ENCODE peak calls at places on chromosome 1, in ten cellular contexts. One of them, this sample, is unnamed.

GRCh38 chr1:75969550-75969949 is 37.3 kb upstream of the ASB17 start:
- DNase-seq in stimulated activated CD4-positive, alpha-beta T cell treated with anti-CD3 and anti-CD28 coated beads, TNF-alpha, amount 100 ng/mL, for 4 hours: no peak
- DNase-seq in SW 1271: no peak
- DNase-seq in GM04504: no peak
- DNase-seq in globus pallidus: no peak
- DNase-seq in HEK293T: no peak
- DNase-seq in OCI-LY7: no peak
- DNase-seq in Daoy: peak
- DNase-seq in mammary epithelial cell: peak
- DNase-seq in COR-L47: no peak
- DNase-seq in this sample: no peak

GRCh38 chr1:160844447-160845232 is 18.0 kb downstream of the CD244 start:
- DNase-seq in COR-L47: no peak
- DNase-seq in stimulated activated CD4-positive, alpha-beta T cell treated with anti-CD3 and anti-CD28 coated beads, TNF-alpha, amount 100 ng/mL, for 4 hours: no peak
- DNase-seq in GM04504: no peak
- DNase-seq in Daoy: peak
- DNase-seq in HEK293T: no peak
- DNase-seq in OCI-LY7: no peak
- DNase-seq in globus pallidus: no peak
- DNase-seq in SW 1271: no peak
- DNase-seq in mammary epithelial cell: peak
- DNase-seq in this sample: no peak

GRCh38 chr1:204694145-204694544 is 8.6 kb upstream of the LRRN2 start:
- DNase-seq in stimulated activated CD4-positive, alpha-beta T cell treated with anti-CD3 and anti-CD28 coated beads, TNF-alpha, amount 100 ng/mL, for 4 hours: no peak
- DNase-seq in SW 1271: no peak
- DNase-seq in Daoy: no peak
- DNase-seq in GM04504: no peak
- DNase-seq in HEK293T: no peak
- DNase-seq in COR-L47: no peak
- DNase-seq in OCI-LY7: no peak
- DNase-seq in globus pallidus: no peak
- DNase-seq in mammary epithelial cell: no peak
- DNase-seq in this sample: no peak

GRCh38 chr1:200780545-200781444 is 42.1 kb downstream of the CAMSAP2 start:
- DNase-seq in globus pallidus: no peak
- DNase-seq in mammary epithelial cell: no peak
- DNase-seq in SW 1271: no peak
- DNase-seq in GM04504: peak
- DNase-seq in HEK293T: no peak
- DNase-seq in OCI-LY7: no peak
- DNase-seq in COR-L47: no peak
- DNase-seq in Daoy: no peak
- DNase-seq in stimulated activated CD4-positive, alpha-beta T cell treated with anti-CD3 and anti-CD28 coated beads, TNF-alpha, amount 100 ng/mL, for 4 hours: no peak
- DNase-seq in this sample: no peak

GRCh38 chr1:3170566-3171453 is 101.8 kb downstream of the PRDM16 start:
- DNase-seq in Daoy: peak
- DNase-seq in GM04504: no peak
- DNase-seq in stimulated activated CD4-positive, alpha-beta T cell treated with anti-CD3 and anti-CD28 coated beads, TNF-alpha, amount 100 ng/mL, for 4 hours: no peak
- DNase-seq in OCI-LY7: no peak
- DNase-seq in COR-L47: no peak
- DNase-seq in mammary epithelial cell: no peak
- DNase-seq in SW 1271: no peak
- DNase-seq in globus pallidus: peak
- DNase-seq in HEK293T: peak
- DNase-seq in this sample: no peak

GRCh38 chr1:226495716-226496115 is 52.8 kb upstream of the STUM start:
- DNase-seq in stimulated activated CD4-positive, alpha-beta T cell treated with anti-CD3 and anti-CD28 coated beads, TNF-alpha, amount 100 ng/mL, for 4 hours: no peak
- DNase-seq in GM04504: no peak
- DNase-seq in COR-L47: no peak
- DNase-seq in mammary epithelial cell: peak
- DNase-seq in HEK293T: no peak
- DNase-seq in OCI-LY7: no peak
- DNase-seq in globus pallidus: no peak
- DNase-seq in Daoy: no peak
- DNase-seq in SW 1271: no peak
- DNase-seq in this sample: no peak

GRCh38 chr1:41683681-41684500 is 199.4 kb upstream of the EDN2 start:
- DNase-seq in OCI-LY7: no peak
- DNase-seq in HEK293T: no peak
- DNase-seq in SW 1271: peak
- DNase-seq in mammary epithelial cell: no peak
- DNase-seq in stimulated activated CD4-positive, alpha-beta T cell treated with anti-CD3 and anti-CD28 coated beads, TNF-alpha, amount 100 ng/mL, for 4 hours: no peak
- DNase-seq in Daoy: peak
- DNase-seq in COR-L47: no peak
- DNase-seq in globus pallidus: no peak
- DNase-seq in GM04504: no peak
- DNase-seq in this sample: peak

GRCh38 chr1:180482425-180483275 is 19.7 kb downstream of the ACBD6 start:
- DNase-seq in globus pallidus: peak
- DNase-seq in COR-L47: peak
- DNase-seq in Daoy: peak
- DNase-seq in SW 1271: peak
- DNase-seq in HEK293T: peak
- DNase-seq in stimulated activated CD4-positive, alpha-beta T cell treated with anti-CD3 and anti-CD28 coated beads, TNF-alpha, amount 100 ng/mL, for 4 hours: no peak
- DNase-seq in GM04504: no peak
- DNase-seq in OCI-LY7: peak
- DNase-seq in mammary epithelial cell: peak
- DNase-seq in this sample: peak

GRCh38 chr1:100622037-100622436 is 84.1 kb downstream of the GPR88 start:
- DNase-seq in OCI-LY7: no peak
- DNase-seq in stimulated activated CD4-positive, alpha-beta T cell treated with anti-CD3 and anti-CD28 coated beads, TNF-alpha, amount 100 ng/mL, for 4 hours: no peak
- DNase-seq in HEK293T: peak
- DNase-seq in SW 1271: peak
- DNase-seq in globus pallidus: peak
- DNase-seq in COR-L47: no peak
- DNase-seq in Daoy: peak
- DNase-seq in GM04504: peak
- DNase-seq in mammary epithelial cell: peak
- DNase-seq in this sample: no peak

GRCh38 chr1:186503210-186503609 is 42.3 kb upstream of the PDC start:
- DNase-seq in globus pallidus: no peak
- DNase-seq in mammary epithelial cell: no peak
- DNase-seq in GM04504: no peak
- DNase-seq in HEK293T: no peak
- DNase-seq in Daoy: no peak
- DNase-seq in COR-L47: no peak
- DNase-seq in OCI-LY7: no peak
- DNase-seq in stimulated activated CD4-positive, alpha-beta T cell treated with anti-CD3 and anti-CD28 coated beads, TNF-alpha, amount 100 ng/mL, for 4 hours: no peak
- DNase-seq in SW 1271: no peak
- DNase-seq in this sample: no peak

GRCh38 chr1:204462229-204462561 is 32.4 kb downstream of the PIK3C2B start:
- DNase-seq in HEK293T: no peak
- DNase-seq in Daoy: no peak
- DNase-seq in stimulated activated CD4-positive, alpha-beta T cell treated with anti-CD3 and anti-CD28 coated beads, TNF-alpha, amount 100 ng/mL, for 4 hours: no peak
- DNase-seq in SW 1271: no peak
- DNase-seq in COR-L47: no peak
- DNase-seq in mammary epithelial cell: no peak
- DNase-seq in GM04504: no peak
- DNase-seq in globus pallidus: no peak
- DNase-seq in OCI-LY7: no peak
- DNase-seq in this sample: no peak

GRCh38 chr1:56577859-56578663 is 1.3 kb downstream of the PLPP3 start:
- DNase-seq in COR-L47: peak
- DNase-seq in globus pallidus: no peak
- DNase-seq in SW 1271: peak
- DNase-seq in Daoy: peak
- DNase-seq in OCI-LY7: peak
- DNase-seq in HEK293T: peak
- DNase-seq in GM04504: no peak
- DNase-seq in stimulated activated CD4-positive, alpha-beta T cell treated with anti-CD3 and anti-CD28 coated beads, TNF-alpha, amount 100 ng/mL, for 4 hours: no peak
- DNase-seq in mammary epithelial cell: peak
- DNase-seq in this sample: peak

GRCh38 chr1:87963566-87963965 is 634.9 kb downstream of the LMO4 start:
- DNase-seq in mammary epithelial cell: peak
- DNase-seq in SW 1271: no peak
- DNase-seq in OCI-LY7: no peak
- DNase-seq in stimulated activated CD4-positive, alpha-beta T cell treated with anti-CD3 and anti-CD28 coated beads, TNF-alpha, amount 100 ng/mL, for 4 hours: no peak
- DNase-seq in GM04504: no peak
- DNase-seq in HEK293T: no peak
- DNase-seq in COR-L47: no peak
- DNase-seq in globus pallidus: no peak
- DNase-seq in Daoy: no peak
- DNase-seq in this sample: no peak

GRCh38 chr1:19619697-19620384 is 24.3 kb upstream of the NBL1 start:
- DNase-seq in Daoy: no peak
- DNase-seq in COR-L47: no peak
- DNase-seq in globus pallidus: no peak
- DNase-seq in SW 1271: no peak
- DNase-seq in mammary epithelial cell: no peak
- DNase-seq in GM04504: no peak
- DNase-seq in HEK293T: no peak
- DNase-seq in stimulated activated CD4-positive, alpha-beta T cell treated with anti-CD3 and anti-CD28 coated beads, TNF-alpha, amount 100 ng/mL, for 4 hours: no peak
- DNase-seq in OCI-LY7: no peak
- DNase-seq in this sample: no peak

GRCh38 chr1:94532077-94532476 is 9.5 kb downstream of the F3 start:
- DNase-seq in SW 1271: no peak
- DNase-seq in Daoy: no peak
- DNase-seq in COR-L47: peak
- DNase-seq in stimulated activated CD4-positive, alpha-beta T cell treated with anti-CD3 and anti-CD28 coated beads, TNF-alpha, amount 100 ng/mL, for 4 hours: no peak
- DNase-seq in globus pallidus: no peak
- DNase-seq in GM04504: no peak
- DNase-seq in OCI-LY7: no peak
- DNase-seq in HEK293T: no peak
- DNase-seq in mammary epithelial cell: peak
- DNase-seq in this sample: no peak

GRCh38 chr1:58783090-58783992 is 506 bp downstream of the JUN start:
- DNase-seq in globus pallidus: peak
- DNase-seq in stimulated activated CD4-positive, alpha-beta T cell treated with anti-CD3 and anti-CD28 coated beads, TNF-alpha, amount 100 ng/mL, for 4 hours: peak
- DNase-seq in COR-L47: peak
- DNase-seq in HEK293T: peak
- DNase-seq in mammary epithelial cell: peak
- DNase-seq in GM04504: no peak
- DNase-seq in SW 1271: peak
- DNase-seq in Daoy: peak
- DNase-seq in OCI-LY7: peak
- DNase-seq in this sample: peak

GRCh38 chr1:225485991-225486530 is 58.2 kb upstream of the LBR start:
- DNase-seq in globus pallidus: no peak
- DNase-seq in Daoy: no peak
- DNase-seq in mammary epithelial cell: no peak
- DNase-seq in OCI-LY7: no peak
- DNase-seq in GM04504: no peak
- DNase-seq in HEK293T: no peak
- DNase-seq in SW 1271: no peak
- DNase-seq in stimulated activated CD4-positive, alpha-beta T cell treated with anti-CD3 and anti-CD28 coated beads, TNF-alpha, amount 100 ng/mL, for 4 hours: no peak
- DNase-seq in COR-L47: no peak
- DNase-seq in this sample: no peak

GRCh38 chr1:16396591-16396990 is 29.5 kb downstream of the SZRD1 start:
- DNase-seq in HEK293T: no peak
- DNase-seq in COR-L47: no peak
- DNase-seq in globus pallidus: no peak
- DNase-seq in SW 1271: no peak
- DNase-seq in GM04504: peak
- DNase-seq in stimulated activated CD4-positive, alpha-beta T cell treated with anti-CD3 and anti-CD28 coated beads, TNF-alpha, amount 100 ng/mL, for 4 hours: no peak
- DNase-seq in Daoy: peak
- DNase-seq in OCI-LY7: no peak
- DNase-seq in mammary epithelial cell: peak
- DNase-seq in this sample: no peak

GRCh38 chr1:29457496-29458368 is 221.4 kb downstream of the PTPRU start:
- DNase-seq in stimulated activated CD4-positive, alpha-beta T cell treated with anti-CD3 and anti-CD28 coated beads, TNF-alpha, amount 100 ng/mL, for 4 hours: no peak
- DNase-seq in mammary epithelial cell: no peak
- DNase-seq in HEK293T: no peak
- DNase-seq in COR-L47: no peak
- DNase-seq in GM04504: no peak
- DNase-seq in Daoy: no peak
- DNase-seq in SW 1271: no peak
- DNase-seq in OCI-LY7: no peak
- DNase-seq in globus pallidus: no peak
- DNase-seq in this sample: no peak

GRCh38 chr1:163877016-163877415 is 555.3 kb downstream of the NUF2 start:
- DNase-seq in HEK293T: no peak
- DNase-seq in COR-L47: no peak
- DNase-seq in mammary epithelial cell: no peak
- DNase-seq in SW 1271: no peak
- DNase-seq in globus pallidus: no peak
- DNase-seq in stimulated activated CD4-positive, alpha-beta T cell treated with anti-CD3 and anti-CD28 coated beads, TNF-alpha, amount 100 ng/mL, for 4 hours: no peak
- DNase-seq in OCI-LY7: no peak
- DNase-seq in GM04504: peak
- DNase-seq in Daoy: no peak
- DNase-seq in this sample: no peak

GRCh38 chr1:33985656-33986055 is 121.8 kb downstream of the HMGB4 start:
- DNase-seq in HEK293T: no peak
- DNase-seq in OCI-LY7: no peak
- DNase-seq in globus pallidus: no peak
- DNase-seq in GM04504: no peak
- DNase-seq in stimulated activated CD4-positive, alpha-beta T cell treated with anti-CD3 and anti-CD28 coated beads, TNF-alpha, amount 100 ng/mL, for 4 hours: no peak
- DNase-seq in Daoy: peak
- DNase-seq in SW 1271: no peak
- DNase-seq in mammary epithelial cell: no peak
- DNase-seq in COR-L47: no peak
- DNase-seq in this sample: no peak

GRCh38 chr1:219174672-219175564 is 1.2 kb downstream of the LYPLAL1 start:
- DNase-seq in HEK293T: no peak
- DNase-seq in mammary epithelial cell: peak
- DNase-seq in globus pallidus: peak
- DNase-seq in stimulated activated CD4-positive, alpha-beta T cell treated with anti-CD3 and anti-CD28 coated beads, TNF-alpha, amount 100 ng/mL, for 4 hours: no peak
- DNase-seq in GM04504: peak
- DNase-seq in COR-L47: no peak
- DNase-seq in OCI-LY7: peak
- DNase-seq in SW 1271: no peak
- DNase-seq in Daoy: peak
- DNase-seq in this sample: no peak

GRCh38 chr1:23394664-23395063 is 25.0 kb upstream of the ZNF436 start:
- DNase-seq in HEK293T: no peak
- DNase-seq in globus pallidus: no peak
- DNase-seq in mammary epithelial cell: no peak
- DNase-seq in COR-L47: no peak
- DNase-seq in GM04504: peak
- DNase-seq in stimulated activated CD4-positive, alpha-beta T cell treated with anti-CD3 and anti-CD28 coated beads, TNF-alpha, amount 100 ng/mL, for 4 hours: no peak
- DNase-seq in OCI-LY7: no peak
- DNase-seq in Daoy: peak
- DNase-seq in SW 1271: no peak
- DNase-seq in this sample: no peak

GRCh38 chr1:62285984-62286481 is 33.2 kb downstream of the KANK4 start:
- DNase-seq in globus pallidus: no peak
- DNase-seq in mammary epithelial cell: peak
- DNase-seq in stimulated activated CD4-positive, alpha-beta T cell treated with anti-CD3 and anti-CD28 coated beads, TNF-alpha, amount 100 ng/mL, for 4 hours: no peak
- DNase-seq in SW 1271: no peak
- DNase-seq in COR-L47: no peak
- DNase-seq in Daoy: no peak
- DNase-seq in GM04504: no peak
- DNase-seq in HEK293T: no peak
- DNase-seq in OCI-LY7: no peak
- DNase-seq in this sample: peak

This sample was measured in Kasumi-1.